ENCODE peak calls at places on chromosomes 6 and 20, in five cellular contexts. One of them, this sample, is unnamed.
A peak's percentile ranks its signal among the peaks of the same experiment; 100 is the strongest.

GRCh38 chr6:97068211-97068610 is 143.7 kb downstream of the KLHL32 start:
- DNase-seq in mesendoderm: no peak
- DNase-seq in GM23338: peak; percentile 54
- DNase-seq in astrocyte: peak; percentile 12
- DNase-seq in HepG2: peak; percentile 3
- DNase-seq in this sample: no peak

GRCh38 chr20:62970307-62971210 is 18.1 kb downstream of the SLC17A9 start:
- DNase-seq in astrocyte: no peak
- DNase-seq in mesendoderm: no peak
- DNase-seq in HepG2: no peak
- DNase-seq in GM23338: no peak
- DNase-seq in this sample: no peak

GRCh38 chr20:8250539-8251200 is 118.6 kb downstream of the PLCB1 start:
- DNase-seq in HepG2: peak; percentile 100
- DNase-seq in astrocyte: no peak
- DNase-seq in GM23338: no peak
- DNase-seq in mesendoderm: no peak
- DNase-seq in this sample: no peak

GRCh38 chr20:46709459-46710148 is at the start of gene SLC2A10:
- DNase-seq in GM23338: peak; percentile 80
- DNase-seq in mesendoderm: peak; percentile 69
- DNase-seq in HepG2: peak; percentile 53
- DNase-seq in astrocyte: peak; percentile 42
- DNase-seq in this sample: peak; percentile 66

GRCh38 chr6:115721564-115721963 is 339.1 kb downstream of the FRK start:
- DNase-seq in HepG2: no peak
- DNase-seq in GM23338: no peak
- DNase-seq in mesendoderm: no peak
- DNase-seq in astrocyte: no peak
- DNase-seq in this sample: no peak

GRCh38 chr6:96899019-96899418 is 1.3 kb upstream of the NDUFAF4 start:
- DNase-seq in mesendoderm: peak; percentile 55
- DNase-seq in HepG2: peak; percentile 19
- DNase-seq in GM23338: peak; percentile 68
- DNase-seq in astrocyte: peak; percentile 27
- DNase-seq in this sample: no peak

GRCh38 chr20:32832664-32833063 is 12.9 kb downstream of the MAPRE1 start:
- DNase-seq in GM23338: no peak
- DNase-seq in HepG2: no peak
- DNase-seq in astrocyte: no peak
- DNase-seq in mesendoderm: no peak
- DNase-seq in this sample: no peak

GRCh38 chr20:16571333-16571732 is 1.9 kb downstream of the KIF16B start:
- DNase-seq in HepG2: no peak
- DNase-seq in GM23338: no peak
- DNase-seq in mesendoderm: no peak
- DNase-seq in astrocyte: no peak
- DNase-seq in this sample: no peak

GRCh38 chr6:143676437-143677045 is 1.2 kb upstream of the PHACTR2 start:
- DNase-seq in HepG2: no peak
- DNase-seq in GM23338: peak; percentile 70
- DNase-seq in astrocyte: no peak
- DNase-seq in mesendoderm: peak; percentile 75
- DNase-seq in this sample: peak; percentile 76

GRCh38 chr6:168528457-168529095 is 87.6 kb downstream of the SMOC2 start:
- DNase-seq in GM23338: no peak
- DNase-seq in mesendoderm: no peak
- DNase-seq in HepG2: no peak
- DNase-seq in astrocyte: peak; percentile 12
- DNase-seq in this sample: no peak

GRCh38 chr6:85484941-85485340 is 35.1 kb downstream of the NT5E start:
- DNase-seq in astrocyte: no peak
- DNase-seq in HepG2: no peak
- DNase-seq in mesendoderm: no peak
- DNase-seq in GM23338: no peak
- DNase-seq in this sample: no peak

GRCh38 chr6:90144396-90144795 is 152.2 kb downstream of the BACH2 start:
- DNase-seq in GM23338: no peak
- DNase-seq in mesendoderm: no peak
- DNase-seq in HepG2: no peak
- DNase-seq in astrocyte: no peak
- DNase-seq in this sample: no peak
- H3K4me1 ChIP-seq in GM23338: no peaks in the 10 kb centered on the region
- H3K4me1 ChIP-seq in mesendoderm: no peaks in the 10 kb centered on the region
- H3K4me1 ChIP-seq in HepG2: peaks cover 7% of the 10 kb centered on the region
- H3K4me1 ChIP-seq in astrocyte: no peaks in the 10 kb centered on the region
- H3K4me1 ChIP-seq in this sample: no peaks in the 10 kb centered on the region

GRCh38 chr6:43247115-43247999 is 4.1 kb downstream of the TTBK1 start:
- DNase-seq in mesendoderm: peak; percentile 89
- DNase-seq in astrocyte: no peak
- DNase-seq in HepG2: peak; percentile 58
- DNase-seq in GM23338: peak; percentile 95
- DNase-seq in this sample: peak; percentile 44
- H3K79me2 ChIP-seq in mesendoderm: no peaks in the 10 kb centered on the region
- H3K79me2 ChIP-seq in astrocyte: no peaks in the 10 kb centered on the region
- H3K79me2 ChIP-seq in HepG2: no peaks in the 10 kb centered on the region
- H3K79me2 ChIP-seq in GM23338: no peaks in the 10 kb centered on the region
- H3K79me2 ChIP-seq in this sample: no peaks in the 10 kb centered on the region

DNA sequence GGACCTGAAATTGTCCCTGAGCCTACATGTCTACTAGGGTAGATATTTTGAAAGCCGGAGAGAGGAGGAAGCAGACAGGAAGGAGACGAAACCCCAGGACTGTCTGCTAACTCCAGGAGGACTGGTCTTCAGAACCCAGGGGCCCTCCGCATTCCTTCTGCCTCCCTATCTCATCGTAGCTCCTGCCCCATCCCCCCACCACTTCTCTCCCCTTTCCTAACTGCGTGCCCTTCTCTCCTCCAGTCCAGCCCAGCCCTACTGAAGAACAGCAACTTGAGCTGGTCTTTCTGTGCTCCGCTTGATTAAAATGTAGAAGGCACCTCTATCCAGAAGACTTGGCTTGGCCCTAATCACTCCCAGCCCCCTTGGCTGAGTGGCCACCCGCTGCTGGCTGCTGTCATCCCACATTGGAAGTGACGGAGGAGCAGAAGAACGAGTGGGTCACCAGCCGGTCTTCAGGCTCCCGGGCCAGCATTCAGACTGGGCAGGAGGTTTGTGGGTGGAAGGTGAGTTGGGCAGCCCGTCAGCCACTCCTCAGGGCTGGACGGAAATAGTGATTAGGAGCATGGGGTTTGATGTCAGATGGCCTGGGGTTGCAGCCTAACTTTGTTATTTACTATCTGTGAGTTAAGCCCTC is 28.8 kb upstream of the ANGPT4 start:
- DNase-seq in HepG2: no peak
- DNase-seq in mesendoderm: peak; percentile 87
- DNase-seq in astrocyte: no peak
- DNase-seq in GM23338: peak; percentile 46
- DNase-seq in this sample: no peak
- H3K4me2 ChIP-seq in HepG2: no peak overlapping the region
- H3K4me2 ChIP-seq in mesendoderm: no peak overlapping the region
- H3K4me2 ChIP-seq in astrocyte: no peak overlapping the region
- H3K4me2 ChIP-seq in GM23338: peak overlapping the region; percentile 68
- H3K4me2 ChIP-seq in this sample: no peak overlapping the region

GRCh38 chr6:13703496-13703895 is 8.1 kb downstream of the RANBP9 start:
- DNase-seq in HepG2: no peak
- DNase-seq in GM23338: no peak
- DNase-seq in astrocyte: no peak
- DNase-seq in mesendoderm: peak; percentile 49
- DNase-seq in this sample: no peak
- H3K4me1 ChIP-seq in HepG2: peaks cover 67% of the 10 kb centered on the region
- H3K4me1 ChIP-seq in GM23338: peaks cover 12% of the 10 kb centered on the region
- H3K4me1 ChIP-seq in astrocyte: peaks cover 6% of the 10 kb centered on the region
- H3K4me1 ChIP-seq in mesendoderm: peaks cover 2% of the 10 kb centered on the region
- H3K4me1 ChIP-seq in this sample: peaks cover 27% of the 10 kb centered on the region

GRCh38 chr6:3268680-3269079 is 9.9 kb downstream of the PSMG4 start:
- DNase-seq in astrocyte: no peak
- DNase-seq in mesendoderm: no peak
- DNase-seq in GM23338: no peak
- DNase-seq in HepG2: no peak
- DNase-seq in this sample: no peak
- H3K79me2 ChIP-seq in astrocyte: peaks cover 48% of the 10 kb centered on the region
- H3K79me2 ChIP-seq in mesendoderm: peaks cover 20% of the 10 kb centered on the region
- H3K79me2 ChIP-seq in GM23338: peaks cover 45% of the 10 kb centered on the region
- H3K79me2 ChIP-seq in HepG2: peaks cover 8% of the 10 kb centered on the region
- H3K79me2 ChIP-seq in this sample: no peaks in the 10 kb centered on the region

GRCh38 chr6:100338090-100338489 is 126.6 kb downstream of the SIM1 start:
- DNase-seq in GM23338: no peak
- DNase-seq in mesendoderm: no peak
- DNase-seq in HepG2: no peak
- DNase-seq in astrocyte: no peak
- DNase-seq in this sample: no peak
- H3K4me2 ChIP-seq in GM23338: no peak overlapping the region
- H3K4me2 ChIP-seq in mesendoderm: no peak overlapping the region
- H3K4me2 ChIP-seq in HepG2: no peak overlapping the region
- H3K4me2 ChIP-seq in astrocyte: no peak overlapping the region
- H3K4me2 ChIP-seq in this sample: no peak overlapping the region

DNA sequence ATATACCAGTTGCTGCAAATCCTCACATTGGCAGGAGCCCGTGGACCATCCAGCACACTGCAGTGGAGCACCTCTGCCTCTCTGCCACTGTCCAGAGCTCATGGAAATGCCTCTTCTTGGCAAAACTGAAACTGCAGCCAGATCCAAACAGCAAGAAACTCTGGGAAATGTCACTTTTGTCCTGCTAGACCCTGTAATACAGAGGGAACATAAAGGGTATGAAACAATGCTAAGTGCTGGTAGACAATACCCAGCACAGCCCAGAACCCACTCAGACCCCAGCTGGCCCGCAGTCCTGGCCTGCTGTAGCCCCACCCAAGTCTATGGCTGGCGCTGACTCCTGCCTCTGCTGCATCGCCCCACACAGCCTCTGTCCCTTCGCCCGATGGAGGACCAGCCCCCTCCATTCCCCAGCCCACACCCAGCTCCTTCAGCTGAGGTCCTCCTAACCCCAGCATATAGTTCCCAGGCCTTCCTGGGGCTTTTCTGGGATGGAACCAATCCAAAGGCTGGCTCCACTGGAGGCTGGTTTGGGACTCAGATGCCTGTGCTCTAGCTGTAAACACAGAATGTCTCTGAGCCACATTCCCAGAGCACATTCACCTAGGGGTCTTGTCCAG is 242.5 kb downstream of the LRFN2 start:
- DNase-seq in astrocyte: no peak
- DNase-seq in GM23338: no peak
- DNase-seq in mesendoderm: no peak
- DNase-seq in HepG2: no peak
- DNase-seq in this sample: no peak
- H3K4me1 ChIP-seq in astrocyte: peaks cover 22% of the 10 kb centered on the region
- H3K4me1 ChIP-seq in GM23338: peaks cover 48% of the 10 kb centered on the region
- H3K4me1 ChIP-seq in mesendoderm: peaks cover 9% of the 10 kb centered on the region
- H3K4me1 ChIP-seq in HepG2: no peaks in the 10 kb centered on the region
- H3K4me1 ChIP-seq in this sample: no peaks in the 10 kb centered on the region

DNA sequence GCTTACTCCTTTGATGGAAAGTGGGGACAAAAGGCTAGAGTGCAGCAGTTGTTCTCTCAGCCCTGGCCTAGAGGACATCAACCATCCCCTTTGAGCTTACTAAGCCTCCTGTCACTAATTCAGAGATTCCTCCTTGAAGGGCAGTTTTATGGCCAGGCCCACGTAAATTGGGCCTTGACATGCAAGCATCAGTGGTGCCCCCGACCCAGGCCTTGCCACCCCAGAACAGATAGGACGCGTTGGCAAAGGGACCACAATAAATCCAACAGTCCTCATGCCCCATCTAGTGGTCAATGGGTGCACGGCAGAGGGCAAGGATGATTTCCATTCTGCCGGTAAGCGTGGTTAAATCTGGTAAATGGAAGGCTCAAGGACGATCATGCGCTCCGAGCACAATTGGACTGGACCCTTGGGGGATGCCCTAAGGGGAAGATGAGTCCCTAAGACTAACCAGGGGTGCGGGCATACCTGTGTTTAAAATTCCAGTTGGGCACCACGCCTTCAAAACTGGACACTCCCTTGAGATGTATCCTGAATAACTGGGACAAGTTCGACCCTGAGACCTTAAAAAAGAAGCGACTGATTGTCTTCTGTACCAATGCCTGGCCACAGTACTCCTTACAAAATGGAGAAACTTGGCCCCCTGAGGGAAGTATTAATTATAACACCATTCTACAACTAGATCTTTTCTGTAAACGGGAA is 32.6 kb downstream of the CEP85L start:
- DNase-seq in HepG2: peak; percentile 43
- DNase-seq in mesendoderm: peak; percentile 58
- DNase-seq in astrocyte: peak; percentile 8
- DNase-seq in GM23338: peak; percentile 76
- DNase-seq in this sample: no peak
- H3K79me2 ChIP-seq in HepG2: no peaks in the 10 kb centered on the region
- H3K79me2 ChIP-seq in mesendoderm: no peaks in the 10 kb centered on the region
- H3K79me2 ChIP-seq in astrocyte: peaks cover 95% of the 10 kb centered on the region
- H3K79me2 ChIP-seq in GM23338: no peaks in the 10 kb centered on the region
- H3K79me2 ChIP-seq in this sample: no peaks in the 10 kb centered on the region

DNA sequence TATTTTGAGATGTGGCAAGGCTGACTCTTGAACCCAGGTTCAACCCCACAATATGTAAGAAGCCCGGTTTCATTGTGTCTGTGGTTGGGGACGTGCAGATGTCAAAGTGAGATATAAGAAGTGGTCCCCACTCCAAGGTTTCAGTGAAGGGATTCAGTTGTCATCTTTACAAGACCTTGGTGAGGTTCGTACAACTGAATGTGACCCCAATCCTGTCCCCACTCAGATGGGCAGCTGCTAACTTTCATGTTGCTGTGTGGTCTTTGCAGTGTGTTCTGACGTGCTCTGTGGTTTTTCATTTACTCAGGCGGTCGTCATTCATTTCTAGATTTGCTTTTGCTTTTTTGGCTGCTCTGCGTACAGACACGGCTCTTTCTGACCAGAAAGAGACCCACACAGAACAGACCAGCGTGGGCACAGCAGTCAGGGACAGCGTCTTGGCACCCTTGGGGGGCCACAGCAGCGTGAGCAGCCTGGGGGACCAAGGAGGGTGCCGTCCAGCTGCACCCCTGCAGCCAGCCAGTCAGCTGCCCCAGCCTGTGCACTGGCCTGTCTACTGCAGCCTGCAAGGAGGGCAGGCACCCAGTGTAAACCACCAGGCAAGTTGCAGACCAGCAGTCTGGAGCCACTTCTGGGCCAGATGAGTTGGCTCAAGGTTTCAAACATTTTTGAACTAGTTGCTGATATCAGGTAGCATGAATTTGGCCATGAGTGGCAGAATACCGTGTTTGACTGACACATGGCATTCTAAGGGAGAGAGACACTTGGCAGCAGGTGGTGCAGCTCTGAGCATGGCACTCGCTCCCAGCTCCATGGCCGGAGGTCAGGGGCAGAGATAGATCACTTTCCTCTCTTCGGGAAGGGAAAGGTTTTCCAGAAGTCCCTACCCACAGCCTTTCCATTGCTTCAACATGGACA is 49.4 kb upstream of the IRF4 start:
- DNase-seq in mesendoderm: no peak
- DNase-seq in astrocyte: no peak
- DNase-seq in GM23338: no peak
- DNase-seq in HepG2: no peak
- DNase-seq in this sample: no peak
- H3K4me2 ChIP-seq in mesendoderm: no peak overlapping the region
- H3K4me2 ChIP-seq in astrocyte: no peak overlapping the region
- H3K4me2 ChIP-seq in GM23338: no peak overlapping the region
- H3K4me2 ChIP-seq in HepG2: no peak overlapping the region
- H3K4me2 ChIP-seq in this sample: no peak overlapping the region

This sample was measured in PC-9.